ENCODE peak calls at places on chromosome 6, in six cellular contexts. R is HFF-Myc, H is adrenal gland, I is mammary epithelial cell, P is Peyer's patch, T is kidney. O is an unnamed sample.

GRCh38 chr6:79672631-79673065 is 41.5 kb downstream of the SH3BGRL2 start:
- DNase-seq in R (peak), H (no peak), I (peak), P (no peak), T (no peak), O (peak)

GRCh38 chr6:70221025-70221714 is 81.7 kb downstream of the COL9A1 start:
- DNase-seq in R (peak), H (no peak), I (no peak), P (no peak), T (no peak), O (peak)

GRCh38 chr6:84062519-84063154 is 29.1 kb downstream of the MRAP2 start:
- DNase-seq in R (no peak), H (no peak), I (no peak), P (no peak), T (no peak), O (no peak)

GRCh38 chr6:40512340-40512739 is 74.8 kb downstream of the LRFN2 start:
- DNase-seq in R (no peak), H (no peak), I (no peak), P (no peak), T (no peak), O (no peak)

GRCh38 chr6:158707826-158708225 is 58.0 kb downstream of the SYTL3 start:
- DNase-seq in R (no peak), H (no peak), I (peak), P (no peak), T (no peak), O (no peak)

GRCh38 chr6:65570340-65570739 is 136.7 kb downstream of the EYS start:
- DNase-seq in R (no peak), H (no peak), I (no peak), P (no peak), T (no peak), O (no peak)

GRCh38 chr6:31630177-31630934 is 9.8 kb downstream of the PRRC2A start:
- DNase-seq in R (no peak), H (no peak), I (no peak), P (no peak), T (no peak), O (no peak)

GRCh38 chr6:31794866-31795615 is 511 bp downstream of the VARS1 start:
- DNase-seq in R (no peak), H (no peak), I (no peak), P (no peak), T (peak), O (peak)

GRCh38 chr6:164099535-164099982 is 685.0 kb downstream of the QKI start:
- DNase-seq in R (no peak), H (peak), I (no peak), P (no peak), T (no peak), O (no peak)

GRCh38 chr6:149218915-149219314 is 98.6 kb upstream of the TAB2 start:
- DNase-seq in R (no peak), H (no peak), I (no peak), P (no peak), T (no peak), O (no peak)

GRCh38 chr6:135798751-135799515 is 52.6 kb upstream of the PDE7B start:
- DNase-seq in R (no peak), H (no peak), I (no peak), P (no peak), T (no peak), O (no peak)

GRCh38 chr6:148973809-148974208 is 227.0 kb downstream of the UST start:
- DNase-seq in R (no peak), H (peak), I (no peak), P (no peak), T (no peak), O (peak)

GRCh38 chr6:166206510-166207389 is 39.1 kb upstream of the TBXT start:
- DNase-seq in R (no peak), H (no peak), I (no peak), P (no peak), T (no peak), O (no peak)

GRCh38 chr6:33886673-33887144 is 82.9 kb upstream of the MLN start:
- DNase-seq in R (peak), H (peak), I (no peak), P (peak), T (no peak), O (peak)

DNA sequence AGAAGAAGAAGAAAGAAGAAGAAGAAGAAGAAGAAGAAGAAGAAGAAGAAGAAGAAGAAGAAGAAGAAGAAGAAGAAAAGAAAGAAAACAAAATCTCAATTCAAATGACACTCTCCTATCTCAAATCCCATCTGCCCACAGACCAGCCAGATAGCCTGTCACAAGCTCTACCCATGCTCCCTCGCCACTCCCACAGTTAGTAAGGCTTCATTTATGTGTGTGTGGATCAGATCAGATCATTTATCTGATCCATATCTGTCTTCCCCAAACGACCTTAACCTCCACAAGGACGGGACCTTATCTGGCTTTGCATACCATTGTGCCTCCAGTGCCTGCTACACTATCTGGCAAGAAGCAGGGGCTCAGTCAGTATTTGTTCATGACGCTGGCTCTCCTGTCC is 81.9 kb upstream of the RREB1 start:
- DNase-seq in R (no peak), H (peak), I (no peak), P (no peak), T (no peak), O (no peak)
- H3K4me3 ChIP-seq in R (no peak), H (no peak), I (no peak), P (no peak), T (no peak), O (no peak)

DNA sequence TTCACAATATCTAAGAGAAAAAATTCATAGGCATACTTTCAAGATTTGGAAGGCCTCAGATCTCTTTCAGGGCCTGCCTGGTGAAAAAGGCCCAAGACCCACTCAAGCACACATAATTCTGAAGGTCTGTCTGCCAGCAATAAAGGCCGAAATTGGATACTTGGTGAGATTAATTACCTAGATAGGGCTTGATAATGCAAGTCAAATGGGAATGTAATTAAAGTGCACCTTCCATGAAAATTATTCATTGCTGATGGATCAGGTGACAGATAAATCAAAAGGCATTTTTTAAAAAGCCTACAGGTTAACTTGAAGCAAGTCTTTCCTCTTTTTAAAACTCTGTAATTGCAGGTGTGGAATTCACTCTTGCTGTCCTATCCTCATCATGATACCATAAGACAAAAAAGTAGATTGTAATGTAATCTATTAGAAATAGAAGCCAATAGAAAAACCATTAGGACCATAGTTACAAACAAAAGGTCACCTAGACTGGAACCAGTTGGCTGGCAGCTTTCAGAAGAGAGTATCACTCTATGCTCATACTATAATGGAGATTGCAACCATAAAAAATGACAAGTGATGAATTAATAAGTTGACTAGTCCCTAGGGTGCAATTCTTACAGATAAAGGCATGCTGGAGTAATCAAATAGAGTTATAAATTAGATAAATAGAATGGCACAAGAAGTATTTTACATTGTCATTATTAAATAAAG is 77.3 kb downstream of the EPHA7 start:
- DNase-seq in R (no peak), H (no peak), I (no peak), P (no peak), T (no peak), O (no peak)
- H3K4me3 ChIP-seq in R (no peak), H (no peak), I (no peak), P (no peak), T (no peak), O (no peak)

GRCh38 chr6:3742076-3742425 is 9.5 kb downstream of the PXDC1 start:
- DNase-seq in R (no peak), H (no peak), I (no peak), P (no peak), T (no peak), O (no peak)
- H3K4me3 ChIP-seq in R (no peak), H (no peak), I (no peak), P (no peak), T (no peak), O (no peak)

GRCh38 chr6:42104095-42104806 is 38.2 kb downstream of the C6orf132 start:
- DNase-seq in R (no peak), H (peak), I (no peak), P (peak), T (no peak), O (peak)

GRCh38 chr6:42105714-42106662 is 36.4 kb downstream of the C6orf132 start:
- DNase-seq in R (no peak), H (no peak), I (no peak), P (no peak), T (no peak), O (no peak)

GRCh38 chr6:42106663-42107023 is 35.8 kb downstream of the C6orf132 start:
- DNase-seq in R (no peak), H (no peak), I (no peak), P (no peak), T (no peak), O (no peak)

GRCh38 chr6:42103753-42104094 is 38.7 kb downstream of the C6orf132 start:
- DNase-seq in R (no peak), H (no peak), I (no peak), P (no peak), T (no peak), O (no peak)

GRCh38 chr6:42104807-42105713 is 37.4 kb downstream of the C6orf132 start:
- DNase-seq in R (no peak), H (no peak), I (no peak), P (no peak), T (no peak), O (no peak)
- H3K4me3 ChIP-seq in R (no peak), H (no peak), I (no peak), P (peak), T (no peak), O (peak)

GRCh38 chr6:27544612-27545260 is 71.8 kb upstream of the ZNF184 start:
- DNase-seq in R (no peak), H (no peak), I (no peak), P (no peak), T (no peak), O (no peak)

GRCh38 chr6:27541932-27542297 is 69.0 kb upstream of the ZNF184 start:
- DNase-seq in R (no peak), H (no peak), I (no peak), P (no peak), T (no peak), O (no peak)

GRCh38 chr6:27542485-27542884 is 69.6 kb upstream of the ZNF184 start:
- DNase-seq in R (no peak), H (no peak), I (no peak), P (no peak), T (no peak), O (no peak)

GRCh38 chr6:27539551-27539950 is 66.6 kb upstream of the ZNF184 start:
- DNase-seq in R (no peak), H (no peak), I (no peak), P (no peak), T (no peak), O (no peak)

GRCh38 chr6:27541212-27541931 is 68.5 kb upstream of the ZNF184 start:
- DNase-seq in R (no peak), H (no peak), I (peak), P (no peak), T (no peak), O (no peak)
- H3K4me3 ChIP-seq in R (no peak), H (no peak), I (no peak), P (no peak), T (no peak), O (no peak)

GRCh38 chr6:97305676-97306075 is 22.7 kb upstream of the MMS22L start:
- DNase-seq in R (no peak), H (no peak), I (no peak), P (no peak), T (no peak), O (no peak)
- H3K4me3 ChIP-seq in R (no peak), H (no peak), I (no peak), P (no peak), T (no peak), O (peak)